ENCODE peak calls at places on chromosomes 12 and 14, in six cellular contexts. G is endothelial cell, E is A549, Q is lower leg skin, K is heart right ventricle, R is body of pancreas. A is an unnamed sample.

GRCh38 chr12:122021193-122021821 is 377 bp upstream of the BCL7A start:
- DNase-seq in Q (no peak), G (peak; percentile 17), K (peak; percentile 44), R (peak; percentile 33), E (no peak), A (peak; percentile 53)

GRCh38 chr12:110270125-110270962 is 10.7 kb upstream of the ATP2A2 start:
- DNase-seq in E (peak; percentile 65), Q (no peak), G (no peak), R (peak; percentile 36), K (no peak), A (no peak)

GRCh38 chr14:58944226-58944769 is 244.2 kb upstream of the DAAM1 start:
- DNase-seq in Q (no peak), E (no peak), G (no peak), R (peak; percentile 49), K (no peak), A (no peak)

GRCh38 chr12:47707355-47707754 is 1.5 kb upstream of the RPAP3 start:
- DNase-seq in E (no peak), R (no peak), K (no peak), Q (no peak), G (no peak), A (no peak)

GRCh38 chr14:91694643-91695042 is 37.2 kb downstream of the CATSPERB start:
- DNase-seq in R (no peak), K (no peak), Q (no peak), G (no peak), E (no peak), A (no peak)

GRCh38 chr14:89284368-89285058 is 132.5 kb downstream of the FOXN3 start:
- DNase-seq in K (no peak), E (no peak), Q (no peak), G (no peak), R (peak; percentile 46), A (no peak)

GRCh38 chr12:56286044-56286830 is 13.9 kb downstream of the CS start:
- DNase-seq in K (no peak), Q (no peak), R (no peak), G (no peak), E (no peak), A (no peak)

GRCh38 chr14:21244546-21244945 is 24.7 kb downstream of the HNRNPC start:
- DNase-seq in R (no peak), G (no peak), K (no peak), Q (no peak), E (no peak), A (no peak)

GRCh38 chr14:95149441-95149840 is 7.9 kb downstream of the DICER1 start:
- DNase-seq in G (no peak), Q (no peak), R (no peak), K (no peak), E (no peak), A (no peak)

GRCh38 chr12:53060721-53061276 is 10.9 kb downstream of the TNS2 start:
- DNase-seq in R (peak; percentile 56), K (peak; percentile 43), G (no peak), Q (peak; percentile 22), E (no peak), A (no peak)

GRCh38 chr14:51533160-51533559 is 118.5 kb upstream of the FRMD6 start:
- DNase-seq in K (no peak), Q (no peak), G (no peak), R (no peak), E (no peak), A (no peak)

GRCh38 chr14:89853976-89854693 is 100.4 kb downstream of the EFCAB11 start:
- DNase-seq in K (no peak), G (no peak), R (no peak), Q (no peak), E (no peak), A (no peak)

GRCh38 chr14:98769326-98769725 is 502.7 kb downstream of the BCL11B start:
- DNase-seq in E (no peak), R (no peak), Q (no peak), G (no peak), K (no peak), A (no peak)

GRCh38 chr12:78086553-78087362 is 256.1 kb downstream of the NAV3 start:
- DNase-seq in G (no peak), R (no peak), K (no peak), Q (no peak), E (peak; percentile 1), A (no peak)
- TF ChIP-seq CTCF in G (peak; percentile 21), R (no peak), K (no peak), Q (no peak), E (no peak), A (no peak)

DNA sequence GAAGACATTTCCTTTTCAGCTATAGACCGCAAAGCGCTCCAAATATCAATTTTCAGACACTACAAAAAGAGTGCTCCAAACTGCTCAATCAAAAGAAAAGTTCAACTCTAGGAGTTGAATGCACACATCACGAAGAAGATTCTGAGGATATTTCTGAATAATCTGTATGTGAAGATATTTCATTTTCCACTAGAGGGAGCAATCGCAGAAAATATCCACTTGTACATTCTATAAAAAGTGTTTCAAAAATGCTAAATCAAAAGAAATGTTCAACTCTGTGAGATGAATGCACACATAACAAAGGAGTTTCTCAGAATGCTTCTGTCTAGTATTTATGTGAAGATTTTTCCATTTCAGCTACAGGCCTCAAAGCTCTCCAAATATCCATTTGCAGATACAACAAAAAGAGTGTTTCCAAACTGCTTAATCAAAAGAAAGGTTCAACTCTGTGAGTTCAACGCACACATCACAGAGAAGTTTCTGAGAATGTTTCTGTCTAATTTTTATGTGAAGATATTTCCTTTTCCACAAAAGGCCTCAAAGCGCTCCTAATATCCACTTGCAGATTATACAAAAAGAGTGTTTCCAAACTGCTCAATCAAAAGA is 643.8 kb upstream of the ALG10B start:
- DNase-seq in E (no peak), K (no peak), Q (no peak), G (no peak), R (no peak), A (no peak)
- TF ChIP-seq CTCF in E (peak; percentile 34), K (no peak), Q (no peak), G (peak; percentile 62), R (no peak), A (no peak)

DNA sequence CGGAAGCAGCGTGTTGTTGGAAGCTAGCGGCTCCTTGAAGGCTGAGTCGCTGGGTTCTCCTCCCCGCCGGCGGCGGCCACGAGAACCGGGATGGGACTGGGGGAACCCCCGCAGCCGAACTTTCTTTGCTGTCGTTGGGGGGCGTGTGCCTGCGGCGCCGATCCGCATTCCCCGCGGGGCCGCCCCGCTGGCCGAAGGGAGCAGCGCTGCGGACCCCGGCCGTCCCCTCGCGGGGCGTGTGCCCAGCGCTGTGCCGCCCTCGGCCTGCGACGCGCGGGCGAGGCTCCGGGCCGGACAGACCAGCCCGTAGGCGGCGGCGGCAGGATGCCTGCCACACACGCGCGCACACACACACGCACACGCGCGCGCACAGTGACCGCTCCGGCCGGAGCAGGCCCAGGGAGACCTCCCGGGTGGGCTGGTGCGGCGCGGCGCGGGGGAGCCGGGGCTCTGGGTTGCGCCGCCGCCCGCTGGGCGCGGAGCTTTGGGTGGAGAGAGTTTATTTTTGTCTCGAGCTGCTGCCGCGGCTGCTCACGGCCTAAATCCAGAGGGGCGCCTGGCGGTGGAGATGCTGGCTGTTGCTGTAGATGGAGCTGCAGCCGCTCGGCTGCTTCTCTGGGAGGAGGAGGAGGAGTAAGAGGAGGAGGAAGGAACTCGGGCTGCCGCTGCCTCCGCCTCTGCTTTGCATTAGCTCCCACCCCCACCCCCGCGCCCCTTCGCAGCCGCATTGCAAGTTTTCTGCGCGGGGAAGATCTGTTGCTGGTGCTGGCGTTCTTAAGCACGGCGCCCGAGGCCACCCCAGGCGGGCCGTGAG is at the start of gene SAMD4A:
- DNase-seq in Q (peak; percentile 73), K (peak; percentile 81), E (peak; percentile 68), G (peak; percentile 66), R (peak; percentile 63), A (peak; percentile 67)
- TF ChIP-seq CTCF in Q (no peak), K (peak; percentile 24), E (peak; percentile 33), G (peak; percentile 20), R (peak; percentile 8), A (no peak)

GRCh38 chr14:31323419-31323818 is 96.9 kb downstream of the HEATR5A start:
- DNase-seq in G (no peak), E (no peak), Q (no peak), K (no peak), R (no peak), A (no peak)

GRCh38 chr14:31320922-31321779 is 99.2 kb downstream of the HEATR5A start:
- DNase-seq in K (no peak), R (peak; percentile 17), G (no peak), Q (no peak), E (no peak), A (no peak)

GRCh38 chr14:31320216-31320615 is 100.1 kb downstream of the HEATR5A start:
- DNase-seq in R (no peak), Q (no peak), G (no peak), E (no peak), K (peak; percentile 58), A (no peak)

DNA sequence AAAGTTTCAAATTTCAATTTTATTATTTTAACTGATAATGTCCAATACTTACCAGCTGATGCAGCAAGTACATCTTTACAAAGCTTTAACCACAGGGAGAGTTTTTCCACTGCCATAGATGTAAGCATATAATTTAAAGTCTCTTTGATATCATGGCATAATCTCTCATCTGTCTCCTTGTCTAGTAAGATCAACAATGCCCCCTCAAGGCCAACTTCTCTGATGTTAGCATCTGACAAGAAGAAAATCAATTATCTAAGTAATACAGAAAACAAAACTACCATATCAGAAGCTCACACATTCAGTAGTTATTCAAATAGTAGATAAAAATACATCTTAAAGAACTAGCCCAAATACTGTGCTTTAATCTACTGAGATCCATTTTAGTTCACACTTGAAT is 94.2 kb downstream of the HEATR5A start:
- DNase-seq in K (no peak), R (no peak), Q (no peak), E (no peak), G (no peak), A (no peak)
- TF ChIP-seq CTCF in K (no peak), R (no peak), Q (no peak), E (peak; percentile 29), G (no peak), A (no peak)

DNA sequence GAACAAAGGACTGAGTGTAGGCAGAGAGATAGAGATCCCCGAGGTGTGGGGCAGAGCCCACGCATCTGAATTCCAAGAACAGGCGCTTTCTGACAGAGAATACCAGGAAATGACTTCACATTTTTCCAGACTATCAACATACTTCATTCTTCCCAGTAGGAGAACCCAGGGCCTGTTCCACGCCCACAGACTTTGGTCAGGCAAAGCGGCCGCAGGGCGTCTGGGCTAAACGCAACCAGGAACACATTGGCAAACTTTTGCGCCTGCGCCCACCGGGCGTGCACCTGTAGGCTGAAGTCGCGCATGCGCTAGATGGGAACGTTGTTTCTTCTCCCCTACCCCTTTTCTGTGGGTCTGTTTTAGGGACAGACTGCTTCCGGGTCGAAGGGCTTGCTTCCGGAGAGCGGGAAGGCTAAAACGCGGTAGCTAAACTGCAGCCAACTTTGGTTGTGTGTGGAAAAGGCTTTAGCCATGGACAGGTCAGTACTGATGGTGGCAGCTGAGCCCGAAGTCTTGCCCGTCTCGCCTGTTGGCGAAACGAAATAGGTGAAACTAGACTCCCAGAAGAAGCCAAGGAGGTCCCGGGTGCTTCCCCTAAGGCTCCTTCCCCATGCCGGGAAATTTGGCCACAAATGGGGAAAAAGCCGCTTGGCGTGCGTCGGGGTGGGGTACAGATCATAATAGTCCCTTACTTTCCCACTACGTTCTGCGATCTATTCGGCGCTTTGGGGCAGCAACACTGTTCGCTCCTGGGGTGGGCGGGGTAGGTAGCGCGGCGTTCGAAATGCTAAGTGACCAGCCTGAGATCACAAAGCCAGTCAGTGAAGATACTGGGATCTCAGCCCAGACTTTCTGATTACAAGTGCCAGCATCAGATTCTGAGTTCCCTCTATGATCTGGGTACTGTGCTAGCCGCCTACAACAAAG is at the start of gene NUP107:
- DNase-seq in G (peak; percentile 97), E (peak; percentile 93), Q (peak; percentile 98), K (peak; percentile 99), R (peak; percentile 100), A (peak; percentile 98)
- TF ChIP-seq CTCF in G (no peak), E (no peak), Q (no peak), K (no peak), R (no peak), A (no peak)

A was measured in nephron progenitor cell.